ENCODE peak calls at places on chromosome 14, in six cellular contexts. P is GM23338, W is GM12878, T is stomach, A is SK-N-SH, C is HepG2. O is an unnamed sample.

GRCh38 chr14:102652194-102652593 is 59.7 kb downstream of the RCOR1 start:
- DNase-seq in P (no peak), W (no peak), T (no peak), A (no peak), C (no peak), O (no peak)

GRCh38 chr14:75339059-75339458 is 60.4 kb downstream of the FOS start:
- DNase-seq in P (no peak), W (no peak), T (no peak), A (no peak), C (no peak), O (no peak)

GRCh38 chr14:93892923-93893549 is 34.1 kb upstream of the FAM181A start:
- DNase-seq in P (peak), W (no peak), T (peak), A (peak), C (peak), O (peak)

GRCh38 chr14:74855021-74855420 is 20.9 kb downstream of the PROX2 start:
- DNase-seq in P (no peak), W (no peak), T (no peak), A (no peak), C (no peak), O (no peak)

GRCh38 chr14:68317239-68317638 is 475.6 kb downstream of the ZFP36L1 start:
- DNase-seq in P (no peak), W (no peak), T (no peak), A (no peak), C (no peak), O (no peak)

GRCh38 chr14:50320279-50320678 is 8.2 kb downstream of the DMAC2L start:
- DNase-seq in P (no peak), W (peak), T (no peak), A (no peak), C (no peak), O (no peak)

GRCh38 chr14:67240168-67240932 is 885 bp upstream of the PALS1 start:
- DNase-seq in P (peak), W (no peak), T (peak), A (peak), C (peak), O (peak)

GRCh38 chr14:71729581-71729980 is 202.6 kb upstream of the RGS6 start:
- DNase-seq in P (no peak), W (no peak), T (no peak), A (no peak), C (no peak), O (no peak)

GRCh38 chr14:54083549-54084239 is 127.1 kb upstream of the BMP4 start:
- DNase-seq in P (no peak), W (no peak), T (no peak), A (no peak), C (peak), O (no peak)

GRCh38 chr14:93963692-93964091 is 12.7 kb downstream of the ASB2 start:
- DNase-seq in P (no peak), W (no peak), T (no peak), A (no peak), C (no peak), O (no peak)

GRCh38 chr14:89444536-89445125 is 27.6 kb upstream of the FOXN3 start:
- DNase-seq in P (no peak), W (no peak), T (no peak), A (no peak), C (no peak), O (no peak)

GRCh38 chr14:28101992-28102391 is 664.6 kb upstream of the FOXG1 start:
- DNase-seq in P (no peak), W (no peak), T (no peak), A (peak), C (no peak), O (no peak)

GRCh38 chr14:74932401-74932901 is 9.4 kb upstream of the RPS6KL1 start:
- DNase-seq in P (no peak), W (no peak), T (no peak), A (no peak), C (no peak), O (no peak)

GRCh38 chr14:101125719-101126375 is 222.3 kb upstream of the RTL1 start:
- DNase-seq in P (no peak), W (no peak), T (peak), A (no peak), C (no peak), O (peak)

GRCh38 chr14:24928501-24928900 is 121.4 kb downstream of the STXBP6 start:
- DNase-seq in P (no peak), W (no peak), T (no peak), A (no peak), C (no peak), O (no peak)

GRCh38 chr14:37247777-37248461 is 50.2 kb downstream of the MIPOL1 start:
- DNase-seq in P (no peak), W (no peak), T (no peak), A (no peak), C (no peak), O (peak)

GRCh38 chr14:39015360-39015961 is 87.6 kb downstream of the SEC23A start:
- DNase-seq in P (peak), W (no peak), T (no peak), A (peak), C (peak), O (no peak)

GRCh38 chr14:25431211-25432076 is 381.5 kb upstream of the STXBP6 start:
- DNase-seq in P (peak), W (no peak), T (peak), A (peak), C (peak), O (peak)

GRCh38 chr14:106844608-106845285 is 1318.4 kb downstream of the TMEM121 start:
- DNase-seq in P (no peak), W (no peak), T (peak), A (peak), C (peak), O (peak)

GRCh38 chr14:29216316-29216715 is 449.7 kb downstream of the FOXG1 start:
- DNase-seq in P (no peak), W (no peak), T (no peak), A (no peak), C (no peak), O (no peak)

GRCh38 chr14:84209021-84209420 is 1320.9 kb upstream of the FLRT2 start:
- DNase-seq in P (no peak), W (no peak), T (no peak), A (no peak), C (no peak), O (no peak)

GRCh38 chr14:96752594-96752993 is 44.6 kb upstream of the VRK1 start:
- DNase-seq in P (no peak), W (no peak), T (no peak), A (no peak), C (no peak), O (no peak)

GRCh38 chr14:75361751-75362433 is 65.9 kb upstream of the JDP2 start:
- DNase-seq in P (no peak), W (no peak), T (no peak), A (no peak), C (no peak), O (no peak)

GRCh38 chr14:21014761-21015190 is 10.1 kb downstream of the NDRG2 start:
- DNase-seq in P (peak), W (peak), T (peak), A (peak), C (peak), O (peak)

GRCh38 chr14:39880106-39880695 is 448.0 kb upstream of the FBXO33 start:
- DNase-seq in P (peak), W (no peak), T (no peak), A (no peak), C (no peak), O (no peak)

GRCh38 chr14:66955159-66955558 is 234.1 kb upstream of the GARIN2 start:
- DNase-seq in P (no peak), W (no peak), T (no peak), A (no peak), C (no peak), O (no peak)

GRCh38 chr14:101118746-101119610 is 215.5 kb upstream of the RTL1 start:
- DNase-seq in P (no peak), W (no peak), T (peak), A (peak), C (no peak), O (peak)

GRCh38 chr14:89973234-89973823 is 17.6 kb downstream of the TDP1 start:
- DNase-seq in P (peak), W (peak), T (peak), A (peak), C (peak), O (peak)

GRCh38 chr14:76294876-76295275 is 81.1 kb upstream of the ESRRB start:
- DNase-seq in P (no peak), W (no peak), T (no peak), A (no peak), C (no peak), O (no peak)

GRCh38 chr14:60648169-60648933 is 926 bp downstream of the SIX1 start:
- DNase-seq in P (peak), W (no peak), T (no peak), A (peak), C (no peak), O (no peak)

GRCh38 chr14:73494593-73494992 is 3.9 kb downstream of the RIOX1 start:
- DNase-seq in P (no peak), W (no peak), T (no peak), A (no peak), C (no peak), O (no peak)

GRCh38 chr14:74562515-74563232 is 49.4 kb downstream of the LTBP2 start:
- DNase-seq in P (peak), W (no peak), T (no peak), A (no peak), C (peak), O (peak)

GRCh38 chr14:56891226-56891625 is 80.9 kb upstream of the OTX2 start:
- DNase-seq in P (no peak), W (no peak), T (no peak), A (no peak), C (no peak), O (no peak)

GRCh38 chr14:21039059-21039422 is 3.1 kb upstream of the RNASE7 start:
- DNase-seq in P (peak), W (no peak), T (peak), A (no peak), C (peak), O (peak)

GRCh38 chr14:69573841-69574265 is 818 bp downstream of the CCDC177 start:
- DNase-seq in P (peak), W (no peak), T (no peak), A (no peak), C (no peak), O (no peak)

GRCh38 chr14:61218765-61219164 is 62.4 kb downstream of the TMEM30B start:
- DNase-seq in P (peak), W (no peak), T (no peak), A (peak), C (no peak), O (no peak)

GRCh38 chr14:23183479-23183878 is at the start of gene SLC7A8:
- DNase-seq in P (peak), W (no peak), T (peak), A (no peak), C (no peak), O (peak)

GRCh38 chr14:54447231-54447692 is 6.1 kb upstream of the CNIH1 start:
- DNase-seq in P (no peak), W (no peak), T (peak), A (no peak), C (peak), O (no peak)

GRCh38 chr14:68981124-68981523 is 2.0 kb upstream of the ACTN1 start:
- DNase-seq in P (no peak), W (no peak), T (no peak), A (no peak), C (no peak), O (no peak)

DNA sequence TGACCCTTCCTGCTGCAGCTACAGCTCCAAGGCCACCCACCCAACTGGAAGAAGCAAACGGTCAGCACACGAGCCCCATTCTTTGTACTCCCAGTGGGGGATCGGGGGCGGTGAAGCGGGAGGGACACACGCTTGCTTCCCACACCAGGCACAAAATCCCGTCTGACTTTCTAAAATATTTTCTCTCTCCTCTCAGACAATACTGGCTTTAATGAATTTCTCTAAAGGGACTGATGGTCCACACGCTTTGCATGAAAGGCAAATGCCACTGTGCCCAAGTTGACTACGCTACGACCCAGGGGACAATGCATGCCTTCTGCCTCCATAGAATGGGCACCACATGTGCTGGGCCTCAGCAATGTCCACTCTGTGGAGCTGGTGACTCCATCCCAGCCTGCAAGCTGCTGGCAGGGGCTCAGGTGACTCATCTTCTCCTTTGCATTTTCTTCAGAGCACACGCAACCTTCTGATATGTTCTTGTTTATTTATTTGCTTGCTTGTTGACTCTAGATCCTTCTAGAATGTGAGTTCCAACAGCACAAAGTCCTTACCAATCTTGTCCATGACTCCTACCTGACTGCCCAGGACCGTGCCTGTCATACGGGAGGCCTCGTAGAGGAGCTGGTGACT is 15.6 kb downstream of the SYNE3 start:
- DNase-seq in P (no peak), W (no peak), T (peak), A (no peak), C (no peak), O (no peak)
- TF ChIP-seq POLR2AphosphoS5 in P (no peak), W (no peak), T (peak), A (no peak), C (no peak), O (no peak)

GRCh38 chr14:52863339-52863700 is 71.9 kb upstream of the GNPNAT1 start:
- DNase-seq in P (no peak), W (no peak), T (no peak), A (no peak), C (no peak), O (no peak)

GRCh38 chr14:52860209-52860608 is 68.8 kb upstream of the GNPNAT1 start:
- DNase-seq in P (no peak), W (no peak), T (no peak), A (no peak), C (no peak), O (no peak)

GRCh38 chr14:52860910-52861309 is 69.5 kb upstream of the GNPNAT1 start:
- DNase-seq in P (no peak), W (no peak), T (no peak), A (no peak), C (no peak), O (no peak)

DNA sequence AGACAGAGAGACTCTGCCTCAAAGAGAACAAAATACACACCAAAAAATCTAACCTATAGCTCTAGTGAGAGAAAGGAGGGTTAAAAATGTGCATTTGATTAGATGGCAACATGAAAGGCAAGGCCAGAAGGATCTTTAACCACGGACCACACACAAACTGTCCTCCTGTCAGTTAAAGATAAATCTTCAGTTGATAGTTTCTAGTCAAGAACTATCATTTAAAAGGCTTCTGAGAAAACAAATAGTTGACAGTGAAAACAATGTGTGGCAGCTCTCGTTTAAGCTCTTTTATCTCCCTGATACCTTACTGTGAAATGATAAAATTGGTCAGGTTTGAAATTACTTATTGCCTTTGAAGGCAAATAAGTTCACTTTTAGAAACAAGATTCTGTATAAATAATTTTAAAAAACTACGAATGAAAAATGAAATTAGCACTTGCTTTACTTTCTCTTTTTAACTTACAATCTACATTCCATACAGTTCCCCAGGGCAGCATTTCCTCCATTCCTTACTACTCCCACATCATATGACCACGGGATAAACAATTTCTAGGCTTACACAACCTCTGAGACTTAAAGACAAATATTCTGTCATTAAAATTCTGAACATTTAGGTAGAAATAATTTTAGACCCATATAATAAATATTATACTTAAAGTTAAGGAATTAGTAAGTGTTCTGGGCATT is 71.4 kb upstream of the GNPNAT1 start:
- DNase-seq in P (no peak), W (no peak), T (no peak), A (no peak), C (no peak), O (no peak)
- TF ChIP-seq POLR2AphosphoS5 in P (no peak), W (no peak), T (no peak), A (no peak), C (no peak), O (no peak)

GRCh38 chr14:92472860-92473259 is 40.7 kb upstream of the RIN3 start:
- DNase-seq in P (no peak), W (no peak), T (no peak), A (no peak), C (no peak), O (no peak)
- TF ChIP-seq POLR2AphosphoS5 in P (no peak), W (no peak), T (no peak), A (no peak), C (no peak), O (no peak)

GRCh38 chr14:99502989-99503421 is 21.8 kb downstream of the CCNK start:
- DNase-seq in P (peak), W (no peak), T (no peak), A (no peak), C (no peak), O (no peak)
- TF ChIP-seq POLR2AphosphoS5 in P (no peak), W (peak), T (no peak), A (no peak), C (no peak), O (no peak)

DNA sequence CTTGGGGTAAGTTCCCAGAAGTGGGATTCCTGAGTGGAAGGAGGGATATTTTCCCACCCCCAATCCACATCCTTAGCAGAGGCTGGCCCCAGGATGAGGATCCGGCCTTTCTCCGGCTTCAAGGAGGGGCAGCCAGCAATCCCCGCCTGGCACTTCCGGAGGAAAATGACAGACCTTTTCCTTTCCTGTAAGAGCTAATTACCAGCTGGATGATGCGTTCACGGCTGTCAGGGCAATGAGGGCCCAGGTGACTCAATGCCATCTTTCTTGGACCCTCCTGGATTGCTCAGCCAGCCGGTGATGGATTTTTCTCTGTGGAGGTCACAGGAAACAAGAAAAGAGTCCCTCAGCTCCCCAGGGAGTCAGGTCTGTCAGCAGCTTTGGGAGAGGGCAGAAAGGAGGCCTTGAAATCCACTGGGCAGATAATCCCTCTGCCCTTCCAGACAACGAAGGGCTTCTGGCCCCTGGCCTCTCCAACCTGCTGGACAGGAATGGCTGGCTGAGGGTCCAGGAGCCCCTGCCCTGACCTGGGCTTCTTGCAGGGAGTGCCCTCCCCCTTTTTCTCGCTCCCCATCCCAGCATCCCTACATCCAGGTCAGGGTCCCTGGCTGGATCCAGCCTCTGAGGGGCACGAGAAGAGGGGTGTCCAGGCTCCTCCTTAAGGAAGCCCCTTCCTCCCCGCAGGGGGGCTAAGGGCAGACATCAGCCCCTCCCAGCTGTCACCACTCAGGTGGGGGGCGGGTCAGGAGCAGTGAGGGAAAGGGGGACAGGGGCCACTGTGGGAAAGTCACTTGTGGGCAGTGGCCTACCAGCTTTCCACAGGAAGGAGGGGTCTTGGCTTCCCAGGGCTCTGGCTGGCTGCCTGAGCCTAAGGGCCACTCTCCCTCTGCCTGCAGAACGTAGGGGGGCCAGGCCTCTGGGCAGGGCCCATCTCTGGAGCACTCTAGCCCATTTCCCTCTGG is 16.1 kb upstream of the CCDC85C start:
- DNase-seq in P (no peak), W (no peak), T (no peak), A (no peak), C (no peak), O (no peak)
- TF ChIP-seq POLR2AphosphoS5 in P (no peak), W (no peak), T (no peak), A (peak), C (no peak), O (no peak)